ENCODE peak calls at places on chromosomes 5 and 9, in seven cellular contexts. One of them, this sample, is unnamed.

GRCh38 chr9:113593682-113594281 is 130.3 kb downstream of the RGS3 start:
- DNase-seq in HCT116: peak
- DNase-seq in uterus: peak
- DNase-seq in GM12892: no peak
- DNase-seq in esophagus squamous epithelium: peak
- DNase-seq in stomach: peak
- DNase-seq in A549: peak
- DNase-seq in this sample: peak

GRCh38 chr5:80437326-80437725 is 29.5 kb downstream of the ZFYVE16 start:
- DNase-seq in GM12892: no peak
- DNase-seq in stomach: no peak
- DNase-seq in HCT116: no peak
- DNase-seq in uterus: no peak
- DNase-seq in A549: no peak
- DNase-seq in esophagus squamous epithelium: no peak
- DNase-seq in this sample: no peak

GRCh38 chr9:117704597-117704996 is 394 bp downstream of the TLR4 start:
- DNase-seq in stomach: no peak
- DNase-seq in esophagus squamous epithelium: no peak
- DNase-seq in GM12892: no peak
- DNase-seq in HCT116: no peak
- DNase-seq in A549: no peak
- DNase-seq in uterus: no peak
- DNase-seq in this sample: no peak

GRCh38 chr9:18208166-18209059 is 265.5 kb upstream of the ADAMTSL1 start:
- DNase-seq in esophagus squamous epithelium: no peak
- DNase-seq in GM12892: no peak
- DNase-seq in HCT116: no peak
- DNase-seq in stomach: peak
- DNase-seq in A549: peak
- DNase-seq in uterus: peak
- DNase-seq in this sample: peak

GRCh38 chr9:134843740-134844139 is 36.9 kb upstream of the FCN2 start:
- DNase-seq in GM12892: no peak
- DNase-seq in A549: no peak
- DNase-seq in HCT116: no peak
- DNase-seq in stomach: no peak
- DNase-seq in uterus: no peak
- DNase-seq in esophagus squamous epithelium: no peak
- DNase-seq in this sample: no peak

GRCh38 chr9:104993291-104993963 is 65.5 kb upstream of the ABCA1 start:
- DNase-seq in HCT116: no peak
- DNase-seq in GM12892: no peak
- DNase-seq in uterus: peak
- DNase-seq in A549: no peak
- DNase-seq in stomach: peak
- DNase-seq in esophagus squamous epithelium: peak
- DNase-seq in this sample: peak

GRCh38 chr5:40679071-40679997 is at the start of gene PTGER4:
- DNase-seq in uterus: peak
- DNase-seq in GM12892: peak
- DNase-seq in A549: peak
- DNase-seq in HCT116: peak
- DNase-seq in esophagus squamous epithelium: peak
- DNase-seq in stomach: peak
- DNase-seq in this sample: peak

GRCh38 chr9:4097490-4097889 is 202.4 kb downstream of the GLIS3 start:
- DNase-seq in GM12892: no peak
- DNase-seq in HCT116: no peak
- DNase-seq in A549: no peak
- DNase-seq in esophagus squamous epithelium: no peak
- DNase-seq in stomach: no peak
- DNase-seq in uterus: no peak
- DNase-seq in this sample: no peak

GRCh38 chr5:56112526-56113121 is 117.9 kb upstream of the IL6ST start:
- DNase-seq in HCT116: no peak
- DNase-seq in esophagus squamous epithelium: no peak
- DNase-seq in stomach: no peak
- DNase-seq in uterus: peak
- DNase-seq in A549: peak
- DNase-seq in GM12892: no peak
- DNase-seq in this sample: peak

GRCh38 chr5:34500236-34500836 is 155.8 kb upstream of the RAI14 start:
- DNase-seq in uterus: no peak
- DNase-seq in HCT116: no peak
- DNase-seq in A549: no peak
- DNase-seq in GM12892: no peak
- DNase-seq in esophagus squamous epithelium: no peak
- DNase-seq in stomach: no peak
- DNase-seq in this sample: no peak

GRCh38 chr5:180644129-180644824 is 5.1 kb downstream of the FLT4 start:
- DNase-seq in esophagus squamous epithelium: no peak
- DNase-seq in stomach: no peak
- DNase-seq in GM12892: no peak
- DNase-seq in uterus: no peak
- DNase-seq in HCT116: no peak
- DNase-seq in A549: no peak
- DNase-seq in this sample: no peak

GRCh38 chr9:83304686-83305085 is 233.5 kb downstream of the FRMD3 start:
- DNase-seq in esophagus squamous epithelium: no peak
- DNase-seq in A549: no peak
- DNase-seq in stomach: peak
- DNase-seq in HCT116: no peak
- DNase-seq in uterus: peak
- DNase-seq in GM12892: no peak
- DNase-seq in this sample: no peak

GRCh38 chr5:173290477-173291131 is 37.6 kb downstream of the STC2 start:
- DNase-seq in HCT116: no peak
- DNase-seq in esophagus squamous epithelium: no peak
- DNase-seq in uterus: no peak
- DNase-seq in GM12892: no peak
- DNase-seq in A549: no peak
- DNase-seq in stomach: no peak
- DNase-seq in this sample: no peak

GRCh38 chr5:59158165-59158564 is 575.3 kb downstream of the RAB3C start:
- DNase-seq in GM12892: no peak
- DNase-seq in stomach: no peak
- DNase-seq in HCT116: no peak
- DNase-seq in esophagus squamous epithelium: no peak
- DNase-seq in uterus: no peak
- DNase-seq in A549: peak
- DNase-seq in this sample: no peak

GRCh38 chr9:74500584-74500924 is 3.4 kb downstream of the RORB start:
- DNase-seq in uterus: no peak
- DNase-seq in GM12892: no peak
- DNase-seq in stomach: no peak
- DNase-seq in esophagus squamous epithelium: no peak
- DNase-seq in A549: no peak
- DNase-seq in HCT116: no peak
- DNase-seq in this sample: no peak

GRCh38 chr9:91884746-91885687 is 65.0 kb downstream of the ROR2 start:
- DNase-seq in A549: no peak
- DNase-seq in HCT116: no peak
- DNase-seq in GM12892: no peak
- DNase-seq in stomach: no peak
- DNase-seq in esophagus squamous epithelium: no peak
- DNase-seq in uterus: no peak
- DNase-seq in this sample: no peak

GRCh38 chr9:132283863-132284262 is 70.9 kb downstream of the SETX start:
- DNase-seq in GM12892: no peak
- DNase-seq in HCT116: no peak
- DNase-seq in A549: no peak
- DNase-seq in uterus: no peak
- DNase-seq in stomach: no peak
- DNase-seq in esophagus squamous epithelium: no peak
- DNase-seq in this sample: no peak

GRCh38 chr9:133587466-133587865 is 21.7 kb downstream of the FAM163B start:
- DNase-seq in A549: no peak
- DNase-seq in stomach: no peak
- DNase-seq in uterus: no peak
- DNase-seq in esophagus squamous epithelium: no peak
- DNase-seq in GM12892: no peak
- DNase-seq in HCT116: no peak
- DNase-seq in this sample: no peak

GRCh38 chr5:111236995-111237394 is 12.8 kb downstream of the CAMK4 start:
- DNase-seq in uterus: no peak
- DNase-seq in esophagus squamous epithelium: no peak
- DNase-seq in A549: no peak
- DNase-seq in HCT116: no peak
- DNase-seq in GM12892: no peak
- DNase-seq in stomach: no peak
- DNase-seq in this sample: no peak

DNA sequence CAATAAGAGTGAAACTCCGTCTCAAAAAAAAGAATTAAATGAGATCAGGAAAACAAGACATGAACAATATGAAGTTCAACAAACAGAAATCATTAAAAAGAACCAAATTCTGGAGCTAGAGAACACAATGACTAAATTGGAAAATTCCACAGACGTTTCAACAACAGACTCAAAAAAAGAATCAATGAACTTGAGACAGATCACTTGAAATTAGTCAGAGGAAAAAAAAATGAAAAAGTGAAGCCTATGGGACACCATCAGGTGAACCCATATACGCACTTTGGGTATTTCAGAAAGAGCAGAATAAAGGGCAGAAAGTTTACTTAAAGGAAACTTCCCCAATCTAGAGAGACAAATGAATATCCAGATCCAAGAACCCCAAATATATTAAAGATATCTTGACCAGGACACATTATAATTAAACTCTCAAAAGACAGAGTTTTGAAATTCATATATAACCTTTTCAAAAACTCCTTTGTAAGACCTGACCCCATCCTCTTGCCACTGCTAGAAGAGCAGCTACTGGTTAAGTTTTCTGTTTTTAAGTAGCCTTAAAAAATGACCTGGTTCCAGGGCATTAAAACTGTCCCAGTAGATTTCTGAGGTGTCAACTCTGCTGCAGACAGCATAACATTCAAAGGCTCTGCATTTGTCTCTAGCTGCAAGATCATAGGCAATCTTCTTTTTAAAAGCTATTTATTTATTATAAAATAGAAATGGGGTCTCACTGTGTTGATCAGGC is 7.7 kb upstream of the MATR3 start:
- DNase-seq in stomach: no peak
- DNase-seq in HCT116: no peak
- DNase-seq in A549: no peak
- DNase-seq in esophagus squamous epithelium: no peak
- DNase-seq in uterus: no peak
- DNase-seq in GM12892: no peak
- DNase-seq in this sample: no peak
- TF ChIP-seq POLR2A in stomach: no peak
- TF ChIP-seq POLR2A in HCT116: no peak
- TF ChIP-seq POLR2A in A549: no peak
- TF ChIP-seq POLR2A in esophagus squamous epithelium: no peak
- TF ChIP-seq POLR2A in uterus: no peak
- TF ChIP-seq POLR2A in GM12892: no peak
- TF ChIP-seq POLR2A in this sample: no peak

GRCh38 chr5:112694853-112695709 is 42.6 kb upstream of the APC start:
- DNase-seq in stomach: no peak
- DNase-seq in uterus: no peak
- DNase-seq in A549: no peak
- DNase-seq in GM12892: no peak
- DNase-seq in esophagus squamous epithelium: no peak
- DNase-seq in HCT116: no peak
- DNase-seq in this sample: no peak
- TF ChIP-seq POLR2A in stomach: no peak
- TF ChIP-seq POLR2A in uterus: no peak
- TF ChIP-seq POLR2A in A549: no peak
- TF ChIP-seq POLR2A in GM12892: no peak
- TF ChIP-seq POLR2A in esophagus squamous epithelium: no peak
- TF ChIP-seq POLR2A in HCT116: no peak
- TF ChIP-seq POLR2A in this sample: no peak

DNA sequence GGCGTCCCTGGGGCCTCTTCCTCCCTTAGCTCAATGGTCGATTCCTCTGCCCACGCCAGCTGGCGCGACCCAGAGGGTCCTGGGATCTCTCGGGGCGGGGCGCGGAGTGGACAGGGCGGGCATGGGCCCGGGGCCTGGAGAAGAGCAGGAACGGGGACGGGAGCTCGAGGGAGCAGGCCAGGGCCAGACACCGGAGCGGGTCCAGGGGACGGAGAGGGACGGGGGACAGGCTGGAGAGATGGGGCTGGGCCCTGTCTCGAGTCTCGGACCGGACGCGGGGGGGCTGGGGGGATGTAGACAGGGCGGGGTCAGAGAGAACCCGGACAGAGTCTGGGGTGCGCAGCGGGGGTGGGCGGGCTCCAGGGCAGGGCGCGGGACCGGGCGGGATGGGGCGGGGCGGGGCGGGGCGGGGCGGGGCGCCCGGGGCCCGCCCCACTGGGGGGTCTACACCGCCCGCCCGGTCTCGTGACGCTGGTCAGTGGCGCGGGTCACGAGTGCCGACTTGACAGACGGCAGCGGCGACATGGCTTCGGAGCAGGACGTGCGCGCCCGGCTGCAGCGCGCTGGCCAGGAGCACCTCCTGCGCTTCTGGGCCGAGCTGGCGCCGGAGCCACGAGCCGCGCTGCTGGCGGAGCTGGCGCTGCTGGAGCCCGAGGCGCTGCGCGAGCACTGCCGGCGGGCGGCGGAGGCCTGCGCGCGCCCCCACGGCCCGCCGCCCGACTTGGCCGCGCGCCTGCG is at the start of gene UAP1L1:
- DNase-seq in stomach: peak
- DNase-seq in A549: peak
- DNase-seq in HCT116: no peak
- DNase-seq in esophagus squamous epithelium: no peak
- DNase-seq in GM12892: peak
- DNase-seq in uterus: peak
- DNase-seq in this sample: peak
- TF ChIP-seq POLR2A in stomach: no peak
- TF ChIP-seq POLR2A in A549: no peak
- TF ChIP-seq POLR2A in HCT116: peak
- TF ChIP-seq POLR2A in esophagus squamous epithelium: no peak
- TF ChIP-seq POLR2A in GM12892: peak
- TF ChIP-seq POLR2A in uterus: peak
- TF ChIP-seq POLR2A in this sample: peak

GRCh38 chr9:35519697-35520403 is 29.9 kb downstream of the RUSC2 start:
- DNase-seq in stomach: no peak
- DNase-seq in uterus: no peak
- DNase-seq in HCT116: no peak
- DNase-seq in esophagus squamous epithelium: no peak
- DNase-seq in GM12892: no peak
- DNase-seq in A549: no peak
- DNase-seq in this sample: no peak

GRCh38 chr9:35518981-35519679 is 29.2 kb downstream of the RUSC2 start:
- DNase-seq in uterus: no peak
- DNase-seq in esophagus squamous epithelium: no peak
- DNase-seq in HCT116: no peak
- DNase-seq in stomach: no peak
- DNase-seq in GM12892: no peak
- DNase-seq in A549: peak
- DNase-seq in this sample: no peak

GRCh38 chr9:35517552-35518211 is 27.8 kb downstream of the RUSC2 start:
- DNase-seq in A549: no peak
- DNase-seq in esophagus squamous epithelium: no peak
- DNase-seq in stomach: no peak
- DNase-seq in GM12892: no peak
- DNase-seq in uterus: no peak
- DNase-seq in HCT116: no peak
- DNase-seq in this sample: no peak

GRCh38 chr9:35517136-35517535 is 27.2 kb downstream of the RUSC2 start:
- DNase-seq in stomach: no peak
- DNase-seq in esophagus squamous epithelium: no peak
- DNase-seq in GM12892: no peak
- DNase-seq in A549: no peak
- DNase-seq in uterus: no peak
- DNase-seq in HCT116: no peak
- DNase-seq in this sample: no peak

GRCh38 chr9:35518212-35518917 is 28.5 kb downstream of the RUSC2 start:
- DNase-seq in A549: peak
- DNase-seq in uterus: no peak
- DNase-seq in GM12892: no peak
- DNase-seq in HCT116: peak
- DNase-seq in esophagus squamous epithelium: no peak
- DNase-seq in stomach: peak
- DNase-seq in this sample: peak
- TF ChIP-seq POLR2A in A549: no peak
- TF ChIP-seq POLR2A in uterus: no peak
- TF ChIP-seq POLR2A in GM12892: no peak
- TF ChIP-seq POLR2A in HCT116: no peak
- TF ChIP-seq POLR2A in esophagus squamous epithelium: no peak
- TF ChIP-seq POLR2A in stomach: no peak
- TF ChIP-seq POLR2A in this sample: no peak